ENCODE peak calls at places on chromosome 18, in nine cellular contexts. B is Kasumi-1, L is anterior cingulate cortex, Z is HS-5, Q is endothelial cell, P is choroid plexus epithelial cell, J is Right ventricle myocardium inferior, X is Panc1, N is bronchial epithelial cell. G is an unnamed sample.
A peak's percentile ranks its signal among the peaks of the same experiment; 100 is the strongest.

GRCh38 chr18:26706796-26707406 is 158.5 kb upstream of the KCTD1 start:
- DNase-seq in P (no peak), J (no peak), B (no peak), X (no peak), Z (no peak), L (no peak), N (no peak), Q (no peak), G (no peak)

GRCh38 chr18:45589559-45590041 is 25.7 kb upstream of the SLC14A2 start:
- DNase-seq in Z (peak; percentile 42), Q (no peak), B (no peak), X (no peak), L (no peak), P (peak; percentile 94), J (peak; percentile 76), N (peak; percentile 38), G (no peak)

GRCh38 chr18:57466745-57467144 is 31.6 kb downstream of the ONECUT2 start:
- DNase-seq in X (no peak), B (no peak), L (no peak), Z (no peak), N (no peak), J (no peak), P (peak; percentile 1), Q (no peak), G (no peak)

GRCh38 chr18:42635378-42636048 is 480.0 kb downstream of the RIT2 start:
- DNase-seq in Q (peak; percentile 5), P (no peak), Z (no peak), B (no peak), L (no peak), N (no peak), J (no peak), X (no peak), G (no peak)

GRCh38 chr18:10304853-10305252 is 149.6 kb upstream of the APCDD1 start:
- DNase-seq in B (no peak), P (peak; percentile 28), L (no peak), Z (peak; percentile 41), X (no peak), N (peak; percentile 91), Q (no peak), J (no peak), G (no peak)

GRCh38 chr18:23574611-23575308 is 11.5 kb downstream of the NPC1 start:
- DNase-seq in N (no peak), L (no peak), P (no peak), X (no peak), B (no peak), Q (no peak), J (no peak), Z (no peak), G (no peak)

GRCh38 chr18:31497711-31498449 is at the start of gene DSG2:
- DNase-seq in Q (peak; percentile 57), N (peak; percentile 53), J (peak; percentile 85), L (no peak), B (no peak), P (peak; percentile 29), X (no peak), Z (no peak), G (peak; percentile 86)

GRCh38 chr18:9614401-9615279 is at the start of gene PPP4R1:
- DNase-seq in N (peak; percentile 73), J (peak; percentile 93), P (peak; percentile 57), Z (no peak), L (peak; percentile 70), Q (peak; percentile 82), X (no peak), B (peak; percentile 61), G (peak; percentile 73)

GRCh38 chr18:51039138-51040112 is 9.4 kb downstream of the SMAD4 start:
- DNase-seq in X (no peak), L (no peak), P (peak; percentile 57), N (peak; percentile 18), J (no peak), Q (no peak), Z (no peak), B (no peak), G (no peak)

GRCh38 chr18:4931209-4931608 is 265.8 kb downstream of the AKAIN1 start:
- DNase-seq in B (no peak), J (no peak), Q (no peak), P (no peak), X (no peak), N (no peak), L (no peak), Z (no peak), G (no peak)

GRCh38 chr18:30927517-30928075 is 114.9 kb downstream of the DSC3 start:
- DNase-seq in L (no peak), Z (no peak), Q (no peak), X (no peak), P (no peak), J (no peak), B (no peak), N (no peak), G (no peak)

GRCh38 chr18:33711514-33711913 is 133.5 kb downstream of the ASXL3 start:
- DNase-seq in X (no peak), P (no peak), L (no peak), Q (no peak), N (no peak), Z (no peak), J (no peak), B (no peak), G (no peak)

GRCh38 chr18:77114070-77114563 is 18.5 kb downstream of the MBP start:
- DNase-seq in X (no peak), P (no peak), Z (no peak), J (no peak), B (no peak), N (no peak), Q (no peak), L (no peak), G (no peak)

G was measured in prostate gland.